ENCODE peak calls at places on chromosome 16, in eight cellular contexts. T, S, J, V, F, N, E and O are unnamed samples.

GRCh38 chr16:69106491-69107291 is 1.2 kb downstream of the HAS3 start:
- DNase-seq in T (peak; percentile 18), S (no peak), J (no peak), V (no peak), F (peak; percentile 33), N (no peak), E (no peak), O (no peak)

GRCh38 chr16:52069866-52070265 is 477.1 kb downstream of the TOX3 start:
- DNase-seq in T (peak; percentile 25), S (no peak), J (no peak), V (no peak), F (peak; percentile 13), N (no peak), E (peak; percentile 12), O (no peak)

GRCh38 chr16:13997933-13998332 is 73.2 kb upstream of the MRTFB start:
- DNase-seq in T (no peak), S (no peak), J (no peak), V (no peak), F (no peak), N (no peak), E (peak; percentile 49), O (no peak)

GRCh38 chr16:50598256-50598894 is 50.2 kb downstream of the NKD1 start:
- DNase-seq in T (no peak), S (no peak), J (no peak), V (no peak), F (no peak), N (no peak), E (no peak), O (no peak)

GRCh38 chr16:28486266-28486665 is 5.6 kb downstream of the CLN3 start:
- DNase-seq in T (no peak), S (no peak), J (no peak), V (no peak), F (no peak), N (no peak), E (no peak), O (no peak)

GRCh38 chr16:56419740-56420548 is 5.4 kb downstream of the AMFR start:
- DNase-seq in T (no peak), S (no peak), J (no peak), V (no peak), F (no peak), N (no peak), E (no peak), O (no peak)

GRCh38 chr16:51051671-51052070 is 99.4 kb downstream of the SALL1 start:
- DNase-seq in T (no peak), S (no peak), J (no peak), V (no peak), F (no peak), N (no peak), E (peak; percentile 87), O (no peak)

GRCh38 chr16:33059206-33059605 is 134.8 kb upstream of the TP53TG3C start:
- DNase-seq in T (no peak), S (no peak), J (no peak), V (no peak), F (no peak), N (no peak), E (no peak), O (no peak)

GRCh38 chr16:85240982-85241924 is 129.0 kb upstream of the CIBAR2 start:
- DNase-seq in T (no peak), S (no peak), J (no peak), V (no peak), F (no peak), N (no peak), E (peak; percentile 41), O (no peak)

GRCh38 chr16:3182608-3183444 is 5.2 kb upstream of the OR1F1 start:
- DNase-seq in T (peak; percentile 65), S (no peak), J (no peak), V (no peak), F (peak; percentile 83), N (no peak), E (no peak), O (no peak)

GRCh38 chr16:79599837-79600635 is 501 bp downstream of the MAF start:
- DNase-seq in T (peak; percentile 65), S (no peak), J (no peak), V (no peak), F (peak; percentile 64), N (peak; percentile 65), E (no peak), O (no peak)

GRCh38 chr16:54932737-54933254 is 2.1 kb downstream of the IRX5 start:
- DNase-seq in T (no peak), S (no peak), J (no peak), V (no peak), F (no peak), N (no peak), E (no peak), O (no peak)

GRCh38 chr16:85611205-85611454 is 2.0 kb upstream of the GSE1 start:
- DNase-seq in T (peak; percentile 46), S (no peak), J (no peak), V (no peak), F (no peak), N (no peak), E (no peak), O (no peak)

GRCh38 chr16:56662357-56663354 is 4.9 kb downstream of the MT1F start:
- DNase-seq in T (no peak), S (no peak), J (no peak), V (no peak), F (no peak), N (no peak), E (no peak), O (no peak)

GRCh38 chr16:89949756-89950155 is 1.2 kb downstream of the DEF8 start:
- DNase-seq in T (no peak), S (no peak), J (no peak), V (no peak), F (no peak), N (no peak), E (no peak), O (no peak)

GRCh38 chr16:48459167-48459566 is 74.0 kb upstream of the SIAH1 start:
- DNase-seq in T (no peak), S (no peak), J (no peak), V (no peak), F (no peak), N (no peak), E (no peak), O (no peak)

GRCh38 chr16:51237861-51238378 is 86.8 kb upstream of the SALL1 start:
- DNase-seq in T (no peak), S (no peak), J (no peak), V (no peak), F (peak; percentile 64), N (no peak), E (no peak), O (no peak)

DNA sequence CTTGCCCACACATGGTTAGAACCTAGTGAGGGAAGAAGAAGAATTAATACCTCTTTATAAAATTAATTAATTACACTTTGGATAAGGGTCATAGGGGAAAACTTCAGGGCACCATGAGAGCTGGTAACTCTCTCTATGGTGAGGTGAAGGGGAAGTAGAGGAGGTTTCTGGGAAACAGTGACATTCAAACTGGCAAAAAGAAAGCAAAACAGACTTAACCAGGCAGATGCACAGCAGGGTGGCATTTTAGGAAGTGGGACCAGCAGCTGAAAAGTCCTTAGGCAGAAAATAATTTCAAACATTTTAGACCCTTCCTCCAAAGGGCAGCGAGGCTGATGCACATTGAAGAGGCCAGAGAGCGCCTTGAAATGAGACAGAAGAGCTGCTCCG is 157.8 kb downstream of the CDH13 start:
- DNase-seq in T (no peak), S (no peak), J (no peak), V (no peak), F (no peak), N (no peak), E (no peak), O (no peak)
- H3K4me3 ChIP-seq in T (no peak overlapping the region), S (no peak overlapping the region), J (no peak overlapping the region), V (no peak overlapping the region), F (no peak overlapping the region), N (no peak overlapping the region), E (no peak overlapping the region), O (no peak overlapping the region)

GRCh38 chr16:57962046-57962445 is 8.9 kb downstream of the CNGB1 start:
- DNase-seq in T (no peak), S (no peak), J (no peak), V (no peak), F (no peak), N (no peak), E (no peak), O (no peak)

GRCh38 chr16:57961538-57961937 is 9.4 kb downstream of the CNGB1 start:
- DNase-seq in T (no peak), S (no peak), J (no peak), V (no peak), F (no peak), N (no peak), E (no peak), O (no peak)

GRCh38 chr16:57964157-57964700 is 6.7 kb downstream of the CNGB1 start:
- DNase-seq in T (no peak), S (no peak), J (no peak), V (no peak), F (no peak), N (no peak), E (no peak), O (no peak)

GRCh38 chr16:57960826-57961472 is 10.0 kb downstream of the CNGB1 start:
- DNase-seq in T (no peak), S (no peak), J (no peak), V (no peak), F (no peak), N (no peak), E (no peak), O (no peak)

DNA sequence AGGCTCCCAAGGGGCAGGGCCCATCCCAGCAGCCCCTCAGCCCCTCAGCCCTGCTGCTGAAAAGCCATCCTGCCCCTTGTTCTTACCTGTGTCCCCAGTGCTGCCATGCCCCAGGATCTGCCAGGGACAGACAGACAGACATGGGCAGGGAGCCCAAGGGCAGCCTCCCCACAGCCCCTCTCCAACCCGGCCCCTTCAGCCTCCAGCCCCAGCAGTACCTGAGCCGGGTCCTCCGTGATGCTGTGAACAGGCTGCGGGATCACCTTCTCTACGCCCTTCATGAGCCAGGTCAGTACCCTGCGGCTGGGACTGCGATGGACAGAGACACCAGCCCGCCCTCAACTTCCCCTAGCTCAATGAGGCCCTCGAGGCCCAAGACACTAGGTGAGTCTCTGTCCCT is 8.2 kb downstream of the CNGB1 start:
- DNase-seq in T (no peak), S (no peak), J (no peak), V (no peak), F (no peak), N (no peak), E (no peak), O (no peak)
- H3K4me3 ChIP-seq in T (no peak overlapping the region), S (no peak overlapping the region), J (no peak overlapping the region), V (no peak overlapping the region), F (no peak overlapping the region), N (no peak overlapping the region), E (no peak overlapping the region), O (no peak overlapping the region)

DNA sequence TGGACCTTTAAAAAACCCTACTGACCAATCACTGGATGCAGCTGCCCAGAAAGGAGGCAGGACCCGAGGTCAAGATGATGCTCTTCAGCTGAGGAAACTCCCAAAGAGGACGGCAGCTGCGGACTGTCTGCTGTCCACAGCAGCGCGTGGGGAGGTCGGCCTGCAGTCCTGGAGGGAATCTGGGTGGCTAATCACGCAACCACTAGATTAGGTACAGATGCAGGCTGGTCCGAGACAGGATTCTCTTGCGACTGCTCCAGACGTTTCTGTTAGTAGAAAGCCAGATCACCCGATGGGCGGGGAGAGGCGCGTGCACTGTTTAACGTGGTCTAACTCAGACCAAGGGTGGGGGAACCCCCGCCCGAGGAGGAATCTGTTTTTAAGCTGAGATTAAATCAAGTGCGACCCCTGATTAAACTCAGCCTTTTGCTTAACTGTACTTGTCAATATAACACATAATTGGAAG is 8.8 kb downstream of the CTRB2 start:
- DNase-seq in T (peak; percentile 38), S (no peak), J (no peak), V (no peak), F (no peak), N (peak; percentile 19), E (no peak), O (no peak)
- H3K4me3 ChIP-seq in T (peak overlapping the region; percentile 66), S (no peak overlapping the region), J (no peak overlapping the region), V (no peak overlapping the region), F (no peak overlapping the region), N (no peak overlapping the region), E (no peak overlapping the region), O (no peak overlapping the region)

GRCh38 chr16:67433131-67433719 is 2.3 kb downstream of the HSD11B2 start:
- DNase-seq in T (no peak), S (no peak), J (no peak), V (no peak), F (no peak), N (no peak), E (no peak), O (no peak)
- H3K4me3 ChIP-seq in T (no peak overlapping the region), S (no peak overlapping the region), J (no peak overlapping the region), V (no peak overlapping the region), F (no peak overlapping the region), N (no peak overlapping the region), E (no peak overlapping the region), O (no peak overlapping the region)